ENCODE peak calls at places on chromosomes 3 and 15, in four cellular contexts. W, G, K and A are unnamed samples.

GRCh38 chr3:98855811-98856400 is 45.6 kb downstream of the DCBLD2 start:
- DNase-seq in W (no peak), K (no peak), G (no peak), A (no peak)

GRCh38 chr3:133859381-133860245 is 36.1 kb downstream of the RAB6B start:
- DNase-seq in K (no peak), W (no peak), G (no peak), A (no peak)

GRCh38 chr3:178236555-178237277 is 299.5 kb upstream of the KCNMB2 start:
- DNase-seq in K (no peak), W (no peak), G (no peak), A (no peak)

GRCh38 chr15:48946088-48946839 is 17.5 kb downstream of the SHC4 start:
- DNase-seq in G (no peak), K (no peak), W (no peak), A (no peak)

GRCh38 chr3:20043825-20044224 is 3.6 kb downstream of the KAT2B start:
- DNase-seq in K (no peak), W (no peak), G (no peak), A (no peak)

GRCh38 chr3:137116619-137117018 is 158.8 kb downstream of the IL20RB start:
- DNase-seq in K (no peak), W (no peak), G (no peak), A (no peak)

GRCh38 chr3:74353039-74353438 is 261.4 kb downstream of the CNTN3 start:
- DNase-seq in G (no peak), W (no peak), K (no peak), A (no peak)

GRCh38 chr3:85781806-85782205 is 823.0 kb downstream of the CADM2 start:
- DNase-seq in G (no peak), W (no peak), K (no peak), A (no peak)

GRCh38 chr3:10277115-10277625 is 15.6 kb downstream of the GHRL start:
- DNase-seq in K (no peak), W (no peak), G (no peak), A (no peak)